ENCODE peak calls at places on chromosome 22, in seven cellular contexts. F is activated naive CD8-positive, alpha-beta T cell treated with anti-CD3 and anti-CD28 coated beads, Interleukin-2, amount 10 ng/mL, durations not matched to agents 7 days and 5 days; R is hypothalamus; C is NCI-H1092; A is HS-5; J is iris pigment epithelial cell; V is AG09319. S is an unnamed sample.

GRCh38 chr22:46719921-46720320 is 18.1 kb downstream of the CERK start:
- DNase-seq in V (no peak), J (no peak), A (no peak), C (no peak), F (no peak), R (no peak), S (no peak)

GRCh38 chr22:26848244-26848920 is 191.0 kb downstream of the MIAT start:
- DNase-seq in J (peak; percentile 10), A (no peak), R (no peak), C (no peak), V (no peak), F (no peak), S (no peak)

GRCh38 chr22:39658367-39658766 is 87.8 kb downstream of the CACNA1I start:
- DNase-seq in C (no peak), F (no peak), A (no peak), R (no peak), V (no peak), J (peak; percentile 39), S (no peak)

GRCh38 chr22:27494821-27495220 is 306.7 kb downstream of the MN1 start:
- DNase-seq in A (no peak), C (no peak), J (no peak), V (no peak), F (no peak), R (no peak), S (no peak)

GRCh38 chr22:30871391-30872281 is 96.9 kb downstream of the MORC2 start:
- DNase-seq in R (no peak), F (peak; percentile 17), V (no peak), A (no peak), C (no peak), J (no peak), S (no peak)

GRCh38 chr22:23553438-23553837 is 26.7 kb downstream of the IGLL1 start:
- DNase-seq in F (no peak), R (no peak), A (no peak), J (no peak), C (no peak), V (no peak), S (no peak)

GRCh38 chr22:33274214-33274828 is 216.1 kb upstream of the SYN3 start:
- DNase-seq in A (no peak), V (no peak), J (no peak), C (no peak), R (no peak), F (no peak), S (no peak)

GRCh38 chr22:44130076-44130711 is 50.5 kb upstream of the PARVG start:
- DNase-seq in C (no peak), F (no peak), R (no peak), A (no peak), J (no peak), V (no peak), S (no peak)

GRCh38 chr22:30290679-30291333 is 1.5 kb upstream of the CASTOR1 start:
- DNase-seq in J (peak; percentile 63), A (no peak), F (peak; percentile 52), C (peak; percentile 38), R (peak; percentile 78), V (no peak), S (peak; percentile 79)

GRCh38 chr22:26707090-26707489 is 49.7 kb downstream of the MIAT start:
- DNase-seq in V (no peak), R (no peak), C (no peak), F (no peak), A (no peak), J (no peak), S (no peak)

GRCh38 chr22:29263791-29264216 is 4.0 kb downstream of the RHBDD3 start:
- DNase-seq in V (no peak), R (no peak), C (no peak), A (no peak), J (no peak), F (no peak), S (no peak)

GRCh38 chr22:27726344-27726725 is 75.2 kb downstream of the MN1 start:
- DNase-seq in F (no peak), V (no peak), J (no peak), A (no peak), R (no peak), C (no peak), S (no peak)

GRCh38 chr22:22552630-22553029 is 6.4 kb downstream of the PRAME start:
- DNase-seq in C (no peak), F (no peak), A (no peak), V (no peak), J (no peak), R (no peak), S (no peak)

GRCh38 chr22:22891139-22891621 is 3.6 kb downstream of the IGLL5 start:
- DNase-seq in J (no peak), F (no peak), V (no peak), C (no peak), A (no peak), R (no peak), S (no peak)

GRCh38 chr22:50734986-50735738 is 2.8 kb upstream of the ACR start:
- DNase-seq in V (no peak), R (no peak), F (no peak), C (no peak), A (no peak), J (no peak), S (no peak)

GRCh38 chr22:48629631-48630443 is 1197.8 kb downstream of the BRD1 start:
- DNase-seq in J (no peak), R (peak; percentile 64), A (no peak), F (no peak), V (no peak), C (no peak), S (peak; percentile 45)

GRCh38 chr22:46063861-46064235 is 86.5 kb upstream of the PPARA start:
- DNase-seq in J (no peak), V (no peak), R (no peak), A (no peak), C (peak; percentile 62), F (peak; percentile 9), S (no peak)

GRCh38 chr22:24975813-24976341 is 23.4 kb downstream of the KIAA1671 start:
- DNase-seq in J (no peak), C (no peak), F (no peak), V (no peak), A (no peak), R (no peak), S (no peak)

S was measured in nucleus accumbens.